ENCODE peak calls at places on chromosomes 5 and 9, in six cellular contexts. O is stimulated activated CD8-positive, alpha-beta memory T cell treated with anti-CD3 and anti-CD28 coated beads, Interleukin-12 subunit alpha, Interleukin-12 subunit beta, amount 100 ng/mL, for 1 hour; N is NCI-H69; K is AG08395; V is ELR; C is myocyte. P is an unnamed sample.

GRCh38 chr5:65141487-65141886 is 340.2 kb downstream of the ADAMTS6 start:
- DNase-seq in V (no peak), K (no peak), O (no peak), N (peak; percentile 92), C (peak; percentile 77), P (no peak)

GRCh38 chr5:42807722-42808447 is 3.8 kb downstream of the SELENOP start:
- DNase-seq in V (no peak), C (peak; percentile 12), O (no peak), K (no peak), N (no peak), P (no peak)

GRCh38 chr5:61202213-61202612 is 39.9 kb upstream of the SMIM15 start:
- DNase-seq in C (peak; percentile 11), K (peak; percentile 7), V (peak; percentile 5), O (no peak), N (no peak), P (no peak)

GRCh38 chr9:72592501-72593403 is 71.3 kb downstream of the TMC1 start:
- DNase-seq in N (peak; percentile 83), V (peak; percentile 71), O (no peak), C (peak; percentile 67), K (peak; percentile 61), P (no peak)

GRCh38 chr5:84069608-84070179 is 315.0 kb downstream of the EDIL3 start:
- DNase-seq in C (no peak), O (no peak), K (no peak), N (no peak), V (no peak), P (no peak)

GRCh38 chr5:138068742-138069375 is 15.0 kb upstream of the WNT8A start:
- DNase-seq in K (peak; percentile 80), V (peak; percentile 85), O (peak; percentile 47), N (peak; percentile 80), C (peak; percentile 80), P (no peak)

GRCh38 chr9:133767008-133767407 is 28.9 kb upstream of the SARDH start:
- DNase-seq in N (no peak), V (no peak), O (no peak), K (no peak), C (no peak), P (no peak)

GRCh38 chr9:35172878-35173277 is 11.1 kb downstream of the UNC13B start:
- DNase-seq in V (no peak), C (no peak), N (peak; percentile 91), K (no peak), O (no peak), P (no peak)

GRCh38 chr5:88679638-88680037 is 203.3 kb downstream of the MEF2C start:
- DNase-seq in C (no peak), N (peak; percentile 74), O (no peak), V (no peak), K (no peak), P (no peak)

GRCh38 chr9:89448381-89448780 is 49.5 kb downstream of the SEMA4D start:
- DNase-seq in O (no peak), C (no peak), N (no peak), K (no peak), V (no peak), P (no peak)

GRCh38 chr9:89940625-89941024 is 335.8 kb downstream of the GADD45G start:
- DNase-seq in K (peak; percentile 47), O (no peak), N (no peak), V (no peak), C (peak; percentile 33), P (no peak)

P was measured in NCI-H187.